ENCODE peak calls at places on chromosome 9, in ten cellular contexts. One of them, this sample, is unnamed.

GRCh38 chr9:121556580-121556979 is 56.9 kb upstream of the GGTA1 start:
- DNase-seq in fibroblast of pulmonary artery: peak; percentile 97
- DNase-seq in globus pallidus: no peak
- DNase-seq in COLO829: no peak
- DNase-seq in Calu3: peak; percentile 19
- DNase-seq in anterior cingulate cortex: no peak
- DNase-seq in activated CD8-positive, alpha-beta memory T cell treated with anti-CD3 and anti-CD28 coated beads, Interleukin-2, amount 10 ng/mL, durations not matched to agents 7 days and 5 days: no peak
- DNase-seq in HT1080: peak; percentile 90
- DNase-seq in dorsolateral prefrontal cortex: no peak
- DNase-seq in activated T-helper 1 cell treated with anti-CD3 and anti-CD28 coated beads, Interleukin-12 subunit alpha, Interleukin-12 subunit beta, Interleukin-2, Interleukin-4 antibody, amounts not matched to agents 30 ng/mL and 10 ng/mL and 1 ng/mL, durations not matched to agents 14 hours and 24 hours and 36 hours: no peak
- DNase-seq in this sample: peak; percentile 98

GRCh38 chr9:13707635-13708410 is 428.3 kb upstream of the MPDZ start:
- DNase-seq in anterior cingulate cortex: no peak
- DNase-seq in Calu3: no peak
- DNase-seq in activated CD8-positive, alpha-beta memory T cell treated with anti-CD3 and anti-CD28 coated beads, Interleukin-2, amount 10 ng/mL, durations not matched to agents 7 days and 5 days: no peak
- DNase-seq in COLO829: no peak
- DNase-seq in activated T-helper 1 cell treated with anti-CD3 and anti-CD28 coated beads, Interleukin-12 subunit alpha, Interleukin-12 subunit beta, Interleukin-2, Interleukin-4 antibody, amounts not matched to agents 30 ng/mL and 10 ng/mL and 1 ng/mL, durations not matched to agents 14 hours and 24 hours and 36 hours: no peak
- DNase-seq in fibroblast of pulmonary artery: peak; percentile 98
- DNase-seq in HT1080: peak; percentile 63
- DNase-seq in dorsolateral prefrontal cortex: no peak
- DNase-seq in globus pallidus: no peak
- DNase-seq in this sample: no peak

GRCh38 chr9:128705051-128705965 is 3.0 kb downstream of the PKN3 start:
- DNase-seq in HT1080: no peak
- DNase-seq in COLO829: no peak
- DNase-seq in Calu3: no peak
- DNase-seq in activated T-helper 1 cell treated with anti-CD3 and anti-CD28 coated beads, Interleukin-12 subunit alpha, Interleukin-12 subunit beta, Interleukin-2, Interleukin-4 antibody, amounts not matched to agents 30 ng/mL and 10 ng/mL and 1 ng/mL, durations not matched to agents 14 hours and 24 hours and 36 hours: no peak
- DNase-seq in activated CD8-positive, alpha-beta memory T cell treated with anti-CD3 and anti-CD28 coated beads, Interleukin-2, amount 10 ng/mL, durations not matched to agents 7 days and 5 days: no peak
- DNase-seq in globus pallidus: no peak
- DNase-seq in anterior cingulate cortex: no peak
- DNase-seq in fibroblast of pulmonary artery: no peak
- DNase-seq in dorsolateral prefrontal cortex: no peak
- DNase-seq in this sample: no peak

GRCh38 chr9:121871431-121872025 is 220.1 kb downstream of the DAB2IP start:
- DNase-seq in HT1080: peak; percentile 85
- DNase-seq in activated CD8-positive, alpha-beta memory T cell treated with anti-CD3 and anti-CD28 coated beads, Interleukin-2, amount 10 ng/mL, durations not matched to agents 7 days and 5 days: peak; percentile 28
- DNase-seq in anterior cingulate cortex: no peak
- DNase-seq in Calu3: no peak
- DNase-seq in activated T-helper 1 cell treated with anti-CD3 and anti-CD28 coated beads, Interleukin-12 subunit alpha, Interleukin-12 subunit beta, Interleukin-2, Interleukin-4 antibody, amounts not matched to agents 30 ng/mL and 10 ng/mL and 1 ng/mL, durations not matched to agents 14 hours and 24 hours and 36 hours: no peak
- DNase-seq in fibroblast of pulmonary artery: peak; percentile 6
- DNase-seq in dorsolateral prefrontal cortex: no peak
- DNase-seq in globus pallidus: no peak
- DNase-seq in COLO829: no peak
- DNase-seq in this sample: peak; percentile 53

GRCh38 chr9:72305102-72305546 is 59.9 kb downstream of the ZFAND5 start:
- DNase-seq in Calu3: peak; percentile 84
- DNase-seq in HT1080: peak; percentile 95
- DNase-seq in COLO829: no peak
- DNase-seq in anterior cingulate cortex: peak; percentile 21
- DNase-seq in fibroblast of pulmonary artery: peak; percentile 69
- DNase-seq in globus pallidus: peak; percentile 66
- DNase-seq in activated T-helper 1 cell treated with anti-CD3 and anti-CD28 coated beads, Interleukin-12 subunit alpha, Interleukin-12 subunit beta, Interleukin-2, Interleukin-4 antibody, amounts not matched to agents 30 ng/mL and 10 ng/mL and 1 ng/mL, durations not matched to agents 14 hours and 24 hours and 36 hours: no peak
- DNase-seq in dorsolateral prefrontal cortex: no peak
- DNase-seq in activated CD8-positive, alpha-beta memory T cell treated with anti-CD3 and anti-CD28 coated beads, Interleukin-2, amount 10 ng/mL, durations not matched to agents 7 days and 5 days: no peak
- DNase-seq in this sample: peak; percentile 97

GRCh38 chr9:16318516-16319060 is 551.9 kb downstream of the BNC2 start:
- DNase-seq in fibroblast of pulmonary artery: no peak
- DNase-seq in COLO829: no peak
- DNase-seq in anterior cingulate cortex: peak; percentile 11
- DNase-seq in Calu3: no peak
- DNase-seq in dorsolateral prefrontal cortex: no peak
- DNase-seq in activated CD8-positive, alpha-beta memory T cell treated with anti-CD3 and anti-CD28 coated beads, Interleukin-2, amount 10 ng/mL, durations not matched to agents 7 days and 5 days: no peak
- DNase-seq in globus pallidus: peak; percentile 40
- DNase-seq in activated T-helper 1 cell treated with anti-CD3 and anti-CD28 coated beads, Interleukin-12 subunit alpha, Interleukin-12 subunit beta, Interleukin-2, Interleukin-4 antibody, amounts not matched to agents 30 ng/mL and 10 ng/mL and 1 ng/mL, durations not matched to agents 14 hours and 24 hours and 36 hours: no peak
- DNase-seq in HT1080: no peak
- DNase-seq in this sample: no peak

GRCh38 chr9:132840980-132841379 is 37.1 kb downstream of the AK8 start:
- DNase-seq in fibroblast of pulmonary artery: no peak
- DNase-seq in HT1080: no peak
- DNase-seq in dorsolateral prefrontal cortex: no peak
- DNase-seq in activated T-helper 1 cell treated with anti-CD3 and anti-CD28 coated beads, Interleukin-12 subunit alpha, Interleukin-12 subunit beta, Interleukin-2, Interleukin-4 antibody, amounts not matched to agents 30 ng/mL and 10 ng/mL and 1 ng/mL, durations not matched to agents 14 hours and 24 hours and 36 hours: no peak
- DNase-seq in anterior cingulate cortex: no peak
- DNase-seq in Calu3: no peak
- DNase-seq in activated CD8-positive, alpha-beta memory T cell treated with anti-CD3 and anti-CD28 coated beads, Interleukin-2, amount 10 ng/mL, durations not matched to agents 7 days and 5 days: no peak
- DNase-seq in COLO829: no peak
- DNase-seq in globus pallidus: no peak
- DNase-seq in this sample: no peak

GRCh38 chr9:137800196-137801022 is 77.2 kb upstream of the CACNA1B start:
- DNase-seq in globus pallidus: no peak
- DNase-seq in Calu3: no peak
- DNase-seq in activated T-helper 1 cell treated with anti-CD3 and anti-CD28 coated beads, Interleukin-12 subunit alpha, Interleukin-12 subunit beta, Interleukin-2, Interleukin-4 antibody, amounts not matched to agents 30 ng/mL and 10 ng/mL and 1 ng/mL, durations not matched to agents 14 hours and 24 hours and 36 hours: no peak
- DNase-seq in dorsolateral prefrontal cortex: no peak
- DNase-seq in anterior cingulate cortex: no peak
- DNase-seq in HT1080: no peak
- DNase-seq in fibroblast of pulmonary artery: no peak
- DNase-seq in activated CD8-positive, alpha-beta memory T cell treated with anti-CD3 and anti-CD28 coated beads, Interleukin-2, amount 10 ng/mL, durations not matched to agents 7 days and 5 days: no peak
- DNase-seq in COLO829: no peak
- DNase-seq in this sample: no peak

GRCh38 chr9:31588010-31588409 is 796.4 kb upstream of the ACO1 start:
- DNase-seq in activated CD8-positive, alpha-beta memory T cell treated with anti-CD3 and anti-CD28 coated beads, Interleukin-2, amount 10 ng/mL, durations not matched to agents 7 days and 5 days: no peak
- DNase-seq in Calu3: no peak
- DNase-seq in activated T-helper 1 cell treated with anti-CD3 and anti-CD28 coated beads, Interleukin-12 subunit alpha, Interleukin-12 subunit beta, Interleukin-2, Interleukin-4 antibody, amounts not matched to agents 30 ng/mL and 10 ng/mL and 1 ng/mL, durations not matched to agents 14 hours and 24 hours and 36 hours: no peak
- DNase-seq in dorsolateral prefrontal cortex: no peak
- DNase-seq in COLO829: no peak
- DNase-seq in fibroblast of pulmonary artery: no peak
- DNase-seq in anterior cingulate cortex: no peak
- DNase-seq in globus pallidus: peak; percentile 17
- DNase-seq in HT1080: no peak
- DNase-seq in this sample: no peak

GRCh38 chr9:122307925-122308324 is 43.2 kb downstream of the MRRF start:
- DNase-seq in globus pallidus: no peak
- DNase-seq in HT1080: no peak
- DNase-seq in activated CD8-positive, alpha-beta memory T cell treated with anti-CD3 and anti-CD28 coated beads, Interleukin-2, amount 10 ng/mL, durations not matched to agents 7 days and 5 days: no peak
- DNase-seq in activated T-helper 1 cell treated with anti-CD3 and anti-CD28 coated beads, Interleukin-12 subunit alpha, Interleukin-12 subunit beta, Interleukin-2, Interleukin-4 antibody, amounts not matched to agents 30 ng/mL and 10 ng/mL and 1 ng/mL, durations not matched to agents 14 hours and 24 hours and 36 hours: no peak
- DNase-seq in anterior cingulate cortex: no peak
- DNase-seq in COLO829: no peak
- DNase-seq in Calu3: no peak
- DNase-seq in fibroblast of pulmonary artery: peak; percentile 26
- DNase-seq in dorsolateral prefrontal cortex: no peak
- DNase-seq in this sample: no peak

GRCh38 chr9:118422513-118422912 is 718.3 kb downstream of the TLR4 start:
- DNase-seq in Calu3: no peak
- DNase-seq in COLO829: no peak
- DNase-seq in dorsolateral prefrontal cortex: no peak
- DNase-seq in globus pallidus: no peak
- DNase-seq in activated CD8-positive, alpha-beta memory T cell treated with anti-CD3 and anti-CD28 coated beads, Interleukin-2, amount 10 ng/mL, durations not matched to agents 7 days and 5 days: no peak
- DNase-seq in anterior cingulate cortex: no peak
- DNase-seq in HT1080: no peak
- DNase-seq in fibroblast of pulmonary artery: no peak
- DNase-seq in activated T-helper 1 cell treated with anti-CD3 and anti-CD28 coated beads, Interleukin-12 subunit alpha, Interleukin-12 subunit beta, Interleukin-2, Interleukin-4 antibody, amounts not matched to agents 30 ng/mL and 10 ng/mL and 1 ng/mL, durations not matched to agents 14 hours and 24 hours and 36 hours: no peak
- DNase-seq in this sample: no peak

GRCh38 chr9:81266674-81267073 is 422.7 kb downstream of the TLE1 start:
- DNase-seq in activated T-helper 1 cell treated with anti-CD3 and anti-CD28 coated beads, Interleukin-12 subunit alpha, Interleukin-12 subunit beta, Interleukin-2, Interleukin-4 antibody, amounts not matched to agents 30 ng/mL and 10 ng/mL and 1 ng/mL, durations not matched to agents 14 hours and 24 hours and 36 hours: no peak
- DNase-seq in dorsolateral prefrontal cortex: no peak
- DNase-seq in HT1080: peak; percentile 7
- DNase-seq in activated CD8-positive, alpha-beta memory T cell treated with anti-CD3 and anti-CD28 coated beads, Interleukin-2, amount 10 ng/mL, durations not matched to agents 7 days and 5 days: no peak
- DNase-seq in anterior cingulate cortex: no peak
- DNase-seq in Calu3: no peak
- DNase-seq in COLO829: no peak
- DNase-seq in globus pallidus: no peak
- DNase-seq in fibroblast of pulmonary artery: peak; percentile 17
- DNase-seq in this sample: peak; percentile 27

GRCh38 chr9:138098116-138098907 is 220.7 kb downstream of the CACNA1B start:
- DNase-seq in Calu3: no peak
- DNase-seq in COLO829: no peak
- DNase-seq in HT1080: no peak
- DNase-seq in anterior cingulate cortex: no peak
- DNase-seq in globus pallidus: no peak
- DNase-seq in activated CD8-positive, alpha-beta memory T cell treated with anti-CD3 and anti-CD28 coated beads, Interleukin-2, amount 10 ng/mL, durations not matched to agents 7 days and 5 days: peak; percentile 36
- DNase-seq in dorsolateral prefrontal cortex: peak; percentile 66
- DNase-seq in fibroblast of pulmonary artery: no peak
- DNase-seq in activated T-helper 1 cell treated with anti-CD3 and anti-CD28 coated beads, Interleukin-12 subunit alpha, Interleukin-12 subunit beta, Interleukin-2, Interleukin-4 antibody, amounts not matched to agents 30 ng/mL and 10 ng/mL and 1 ng/mL, durations not matched to agents 14 hours and 24 hours and 36 hours: no peak
- DNase-seq in this sample: no peak

GRCh38 chr9:137286980-137287383 is 9.5 kb downstream of the TOR4A start:
- DNase-seq in COLO829: peak; percentile 90
- DNase-seq in activated T-helper 1 cell treated with anti-CD3 and anti-CD28 coated beads, Interleukin-12 subunit alpha, Interleukin-12 subunit beta, Interleukin-2, Interleukin-4 antibody, amounts not matched to agents 30 ng/mL and 10 ng/mL and 1 ng/mL, durations not matched to agents 14 hours and 24 hours and 36 hours: no peak
- DNase-seq in Calu3: peak; percentile 75
- DNase-seq in dorsolateral prefrontal cortex: no peak
- DNase-seq in activated CD8-positive, alpha-beta memory T cell treated with anti-CD3 and anti-CD28 coated beads, Interleukin-2, amount 10 ng/mL, durations not matched to agents 7 days and 5 days: no peak
- DNase-seq in HT1080: peak; percentile 77
- DNase-seq in fibroblast of pulmonary artery: peak; percentile 77
- DNase-seq in anterior cingulate cortex: no peak
- DNase-seq in globus pallidus: no peak
- DNase-seq in this sample: peak; percentile 36

GRCh38 chr9:124884376-124884775 is 22.4 kb downstream of the ARPC5L start:
- DNase-seq in activated CD8-positive, alpha-beta memory T cell treated with anti-CD3 and anti-CD28 coated beads, Interleukin-2, amount 10 ng/mL, durations not matched to agents 7 days and 5 days: no peak
- DNase-seq in activated T-helper 1 cell treated with anti-CD3 and anti-CD28 coated beads, Interleukin-12 subunit alpha, Interleukin-12 subunit beta, Interleukin-2, Interleukin-4 antibody, amounts not matched to agents 30 ng/mL and 10 ng/mL and 1 ng/mL, durations not matched to agents 14 hours and 24 hours and 36 hours: no peak
- DNase-seq in Calu3: no peak
- DNase-seq in anterior cingulate cortex: no peak
- DNase-seq in fibroblast of pulmonary artery: no peak
- DNase-seq in HT1080: no peak
- DNase-seq in globus pallidus: no peak
- DNase-seq in COLO829: no peak
- DNase-seq in dorsolateral prefrontal cortex: no peak
- DNase-seq in this sample: no peak

GRCh38 chr9:124239249-124240073 is 18.3 kb upstream of the NEK6 start:
- DNase-seq in Calu3: no peak
- DNase-seq in fibroblast of pulmonary artery: no peak
- DNase-seq in anterior cingulate cortex: no peak
- DNase-seq in dorsolateral prefrontal cortex: no peak
- DNase-seq in globus pallidus: no peak
- DNase-seq in activated CD8-positive, alpha-beta memory T cell treated with anti-CD3 and anti-CD28 coated beads, Interleukin-2, amount 10 ng/mL, durations not matched to agents 7 days and 5 days: no peak
- DNase-seq in activated T-helper 1 cell treated with anti-CD3 and anti-CD28 coated beads, Interleukin-12 subunit alpha, Interleukin-12 subunit beta, Interleukin-2, Interleukin-4 antibody, amounts not matched to agents 30 ng/mL and 10 ng/mL and 1 ng/mL, durations not matched to agents 14 hours and 24 hours and 36 hours: no peak
- DNase-seq in HT1080: no peak
- DNase-seq in COLO829: no peak
- DNase-seq in this sample: no peak

GRCh38 chr9:91530829-91531228 is 107.2 kb upstream of the NFIL3 start:
- DNase-seq in dorsolateral prefrontal cortex: no peak
- DNase-seq in Calu3: no peak
- DNase-seq in activated T-helper 1 cell treated with anti-CD3 and anti-CD28 coated beads, Interleukin-12 subunit alpha, Interleukin-12 subunit beta, Interleukin-2, Interleukin-4 antibody, amounts not matched to agents 30 ng/mL and 10 ng/mL and 1 ng/mL, durations not matched to agents 14 hours and 24 hours and 36 hours: no peak
- DNase-seq in activated CD8-positive, alpha-beta memory T cell treated with anti-CD3 and anti-CD28 coated beads, Interleukin-2, amount 10 ng/mL, durations not matched to agents 7 days and 5 days: no peak
- DNase-seq in COLO829: no peak
- DNase-seq in globus pallidus: no peak
- DNase-seq in fibroblast of pulmonary artery: peak; percentile 47
- DNase-seq in HT1080: no peak
- DNase-seq in anterior cingulate cortex: no peak
- DNase-seq in this sample: no peak

GRCh38 chr9:137461663-137462395 is 2.7 kb upstream of the NSMF start:
- DNase-seq in dorsolateral prefrontal cortex: no peak
- DNase-seq in HT1080: no peak
- DNase-seq in fibroblast of pulmonary artery: peak; percentile 35
- DNase-seq in anterior cingulate cortex: no peak
- DNase-seq in COLO829: peak; percentile 61
- DNase-seq in globus pallidus: no peak
- DNase-seq in activated T-helper 1 cell treated with anti-CD3 and anti-CD28 coated beads, Interleukin-12 subunit alpha, Interleukin-12 subunit beta, Interleukin-2, Interleukin-4 antibody, amounts not matched to agents 30 ng/mL and 10 ng/mL and 1 ng/mL, durations not matched to agents 14 hours and 24 hours and 36 hours: peak; percentile 79
- DNase-seq in Calu3: no peak
- DNase-seq in activated CD8-positive, alpha-beta memory T cell treated with anti-CD3 and anti-CD28 coated beads, Interleukin-2, amount 10 ng/mL, durations not matched to agents 7 days and 5 days: peak; percentile 97
- DNase-seq in this sample: no peak

GRCh38 chr9:97802276-97802675 is 50.8 kb upstream of the FOXE1 start:
- DNase-seq in fibroblast of pulmonary artery: peak; percentile 33
- DNase-seq in Calu3: peak; percentile 67
- DNase-seq in activated CD8-positive, alpha-beta memory T cell treated with anti-CD3 and anti-CD28 coated beads, Interleukin-2, amount 10 ng/mL, durations not matched to agents 7 days and 5 days: no peak
- DNase-seq in COLO829: no peak
- DNase-seq in activated T-helper 1 cell treated with anti-CD3 and anti-CD28 coated beads, Interleukin-12 subunit alpha, Interleukin-12 subunit beta, Interleukin-2, Interleukin-4 antibody, amounts not matched to agents 30 ng/mL and 10 ng/mL and 1 ng/mL, durations not matched to agents 14 hours and 24 hours and 36 hours: no peak
- DNase-seq in globus pallidus: no peak
- DNase-seq in dorsolateral prefrontal cortex: no peak
- DNase-seq in anterior cingulate cortex: no peak
- DNase-seq in HT1080: peak; percentile 87
- DNase-seq in this sample: peak; percentile 90

GRCh38 chr9:121182437-121182836 is 19.2 kb downstream of the RAB14 start:
- DNase-seq in dorsolateral prefrontal cortex: no peak
- DNase-seq in anterior cingulate cortex: no peak
- DNase-seq in activated T-helper 1 cell treated with anti-CD3 and anti-CD28 coated beads, Interleukin-12 subunit alpha, Interleukin-12 subunit beta, Interleukin-2, Interleukin-4 antibody, amounts not matched to agents 30 ng/mL and 10 ng/mL and 1 ng/mL, durations not matched to agents 14 hours and 24 hours and 36 hours: no peak
- DNase-seq in activated CD8-positive, alpha-beta memory T cell treated with anti-CD3 and anti-CD28 coated beads, Interleukin-2, amount 10 ng/mL, durations not matched to agents 7 days and 5 days: no peak
- DNase-seq in COLO829: no peak
- DNase-seq in HT1080: no peak
- DNase-seq in Calu3: no peak
- DNase-seq in fibroblast of pulmonary artery: no peak
- DNase-seq in globus pallidus: no peak
- DNase-seq in this sample: no peak

GRCh38 chr9:137255448-137256114 is 454 bp downstream of the NELFB start:
- DNase-seq in globus pallidus: no peak
- DNase-seq in anterior cingulate cortex: no peak
- DNase-seq in dorsolateral prefrontal cortex: no peak
- DNase-seq in HT1080: peak; percentile 38
- DNase-seq in activated CD8-positive, alpha-beta memory T cell treated with anti-CD3 and anti-CD28 coated beads, Interleukin-2, amount 10 ng/mL, durations not matched to agents 7 days and 5 days: peak; percentile 66
- DNase-seq in activated T-helper 1 cell treated with anti-CD3 and anti-CD28 coated beads, Interleukin-12 subunit alpha, Interleukin-12 subunit beta, Interleukin-2, Interleukin-4 antibody, amounts not matched to agents 30 ng/mL and 10 ng/mL and 1 ng/mL, durations not matched to agents 14 hours and 24 hours and 36 hours: no peak
- DNase-seq in COLO829: no peak
- DNase-seq in fibroblast of pulmonary artery: peak; percentile 35
- DNase-seq in Calu3: peak; percentile 49
- DNase-seq in this sample: peak; percentile 7